ENCODE peak calls at places on chromosomes 16 and 17, in five cellular contexts. F, Z, L, K and G are unnamed samples. For H3K4me1, the result is how much of the 10 kb centered on the place peaks cover.

GRCh38 chr17:2724783-2725164 is 13.2 kb upstream of the CLUH start:
- DNase-seq in F (peak), Z (no peak), L (peak), K (peak), G (no peak)

GRCh38 chr17:3318336-3318735 is 20.2 kb upstream of the OR3A1 start:
- DNase-seq in F (no peak), Z (no peak), L (no peak), K (no peak), G (no peak)

GRCh38 chr17:38451840-38452529 is 23.7 kb downstream of the ARHGAP23 start:
- DNase-seq in F (no peak), Z (no peak), L (peak), K (peak), G (no peak)

GRCh38 chr16:87366930-87367329 is 16.6 kb downstream of the FBXO31 start:
- DNase-seq in F (no peak), Z (no peak), L (no peak), K (no peak), G (no peak)

GRCh38 chr16:7345423-7345822 is 12.8 kb downstream of the RBFOX1 start:
- DNase-seq in F (no peak), Z (no peak), L (no peak), K (no peak), G (no peak)

GRCh38 chr17:29256735-29257466 is 10.2 kb downstream of the CRYBA1 start:
- DNase-seq in F (no peak), Z (no peak), L (peak), K (no peak), G (no peak)

GRCh38 chr16:27347930-27348685 is 34.3 kb downstream of the IL4R start:
- DNase-seq in F (no peak), Z (no peak), L (no peak), K (no peak), G (peak)

GRCh38 chr17:44607836-44608690 is 48.2 kb upstream of the MEIOC start:
- DNase-seq in F (no peak), Z (no peak), L (peak), K (peak), G (peak)

GRCh38 chr17:35087731-35088646 is 24.5 kb upstream of the RFFL start:
- DNase-seq in F (peak), Z (no peak), L (peak), K (no peak), G (peak)

GRCh38 chr16:85383836-85384825 is 229.0 kb upstream of the GSE1 start:
- DNase-seq in F (no peak), Z (no peak), L (no peak), K (no peak), G (peak)

GRCh38 chr16:85386467-85387170 is 226.5 kb upstream of the GSE1 start:
- DNase-seq in F (no peak), Z (no peak), L (no peak), K (no peak), G (peak)

GRCh38 chr16:85387171-85387507 is 226.0 kb upstream of the GSE1 start:
- DNase-seq in F (no peak), Z (no peak), L (no peak), K (no peak), G (no peak)

GRCh38 chr16:85385463-85386331 is 227.4 kb upstream of the GSE1 start:
- DNase-seq in F (no peak), Z (no peak), L (no peak), K (no peak), G (peak)

GRCh38 chr16:85384831-85385462 is 228.2 kb upstream of the GSE1 start:
- DNase-seq in F (peak), Z (no peak), L (no peak), K (no peak), G (peak)
- H3K4me3 ChIP-seq in F (no peak), Z (no peak), L (no peak), K (no peak), G (no peak)

DNA sequence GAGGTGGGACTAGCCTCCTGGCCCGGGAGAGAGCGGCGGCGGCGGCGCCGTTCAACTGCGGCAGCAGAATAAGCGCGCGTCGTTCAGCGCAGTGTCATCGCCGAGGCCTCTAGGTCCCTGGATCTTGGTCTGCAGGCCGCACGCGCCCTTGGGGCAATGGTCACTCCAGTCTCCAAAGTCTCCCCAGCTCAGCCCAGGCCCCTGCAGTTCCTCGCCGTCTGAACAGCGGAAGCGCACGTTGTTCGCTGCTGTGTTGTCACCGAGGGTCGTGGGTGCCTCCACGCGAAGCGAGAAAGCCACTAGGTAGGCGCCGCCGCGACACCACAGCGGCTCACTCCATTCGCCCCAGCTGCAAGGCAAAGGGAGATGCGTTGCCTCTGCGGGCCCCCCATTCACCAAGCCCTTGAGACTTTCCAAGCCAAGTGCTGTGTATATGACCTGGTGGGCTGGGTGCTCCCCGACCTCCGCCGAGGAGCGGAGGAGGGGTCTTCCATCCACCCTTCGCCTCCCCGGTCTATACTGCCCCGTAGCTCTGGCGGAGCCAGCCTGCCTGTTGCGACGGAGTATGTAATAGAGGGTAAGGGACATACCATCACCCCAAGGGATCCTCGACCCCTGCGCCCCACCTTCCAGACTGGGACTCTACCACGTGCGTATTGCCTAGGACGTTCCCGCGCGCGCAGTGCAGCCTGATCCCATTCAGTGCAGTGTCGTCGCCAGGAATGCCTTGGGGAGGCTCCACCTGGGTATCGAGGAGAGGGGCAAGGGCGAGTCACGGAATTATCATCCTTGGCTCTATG is 653 bp downstream of the VMO1 start:
- DNase-seq in F (no peak), Z (no peak), L (no peak), K (no peak), G (no peak)
- H3K4me1 ChIP-seq in F (under half), Z (under half), L (under half), K (under half), G (under half)

GRCh38 chr17:73650147-73650546 is 5.9 kb upstream of the SDK2 start:
- DNase-seq in F (no peak), Z (no peak), L (peak), K (peak), G (peak)
- TF ChIP-seq CTCF in F (peak), Z (no peak), L (no peak), K (peak), G (peak)

DNA sequence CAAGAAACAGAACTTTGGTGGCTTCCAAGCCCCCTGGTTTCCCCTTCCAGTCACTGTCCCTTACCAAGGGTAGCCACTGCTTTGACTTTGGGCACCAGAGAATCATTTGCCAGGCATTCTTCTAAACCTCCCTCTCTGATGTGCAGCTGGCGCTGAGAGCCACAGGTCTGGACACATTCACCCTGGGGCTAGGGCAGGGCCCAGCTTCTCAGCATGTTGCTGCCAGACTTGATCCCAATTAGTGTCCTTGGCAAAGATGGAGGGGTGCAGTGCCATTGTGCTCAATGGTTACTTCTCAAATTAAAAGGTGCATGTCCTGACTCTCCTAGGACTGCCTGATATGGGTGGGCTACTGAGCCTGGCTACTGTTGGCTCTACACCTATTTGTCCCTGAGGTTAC is 7.6 kb upstream of the SLC47A2 start:
- DNase-seq in F (no peak), Z (no peak), L (no peak), K (no peak), G (no peak)
- H3K4me3 ChIP-seq in F (no peak), Z (peak), L (no peak), K (no peak), G (no peak)

GRCh38 chr17:27535178-27535928 is 79.1 kb downstream of the KSR1 start:
- DNase-seq in F (peak), Z (no peak), L (peak), K (no peak), G (no peak)

GRCh38 chr17:27532269-27533067 is 76.2 kb downstream of the KSR1 start:
- DNase-seq in F (peak), Z (no peak), L (peak), K (no peak), G (no peak)

GRCh38 chr17:27535975-27536374 is 79.7 kb downstream of the KSR1 start:
- DNase-seq in F (no peak), Z (no peak), L (no peak), K (no peak), G (no peak)

GRCh38 chr17:27533068-27533397 is 76.8 kb downstream of the KSR1 start:
- DNase-seq in F (no peak), Z (no peak), L (no peak), K (no peak), G (no peak)

GRCh38 chr17:27533874-27534815 is 77.9 kb downstream of the KSR1 start:
- DNase-seq in F (no peak), Z (no peak), L (peak), K (peak), G (no peak)
- H3K4me1 ChIP-seq in F (under half), Z (under half), L (under half), K (under half), G (under half)